ENCODE peak calls at places on chromosomes 11 and 22, in six cellular contexts. O is left ventricle myocardium inferior, H is psoas muscle, R is H1, K is PC-9, I is mesendoderm. Y is an unnamed sample.
A peak's percentile ranks its signal among the peaks of the same experiment; 100 is the strongest.

GRCh38 chr22:27372969-27373670 is 428.4 kb downstream of the MN1 start:
- DNase-seq in R (peak; percentile 88), H (no peak), I (peak; percentile 97), K (no peak), O (no peak), Y (no peak)

GRCh38 chr22:33931406-33931805 is 11.1 kb upstream of the LARGE1 start:
- DNase-seq in K (no peak), R (no peak), I (peak; percentile 81), H (no peak), O (no peak), Y (no peak)

GRCh38 chr11:64967376-64967775 is 4.5 kb downstream of the MAJIN start:
- DNase-seq in H (no peak), I (no peak), R (no peak), O (no peak), K (no peak), Y (no peak)

GRCh38 chr11:132838621-132839020 is 693.7 kb downstream of the OPCML start:
- DNase-seq in I (peak; percentile 18), O (no peak), K (no peak), H (no peak), R (no peak), Y (no peak)

GRCh38 chr11:14413307-14414072 is 54.5 kb upstream of the RRAS2 start:
- DNase-seq in R (peak; percentile 70), H (peak; percentile 53), I (peak; percentile 93), K (no peak), O (peak; percentile 40), Y (peak; percentile 71)

GRCh38 chr22:26542831-26543230 is 30.6 kb upstream of the TFIP11 start:
- DNase-seq in K (no peak), R (no peak), O (no peak), I (no peak), H (no peak), Y (no peak)

GRCh38 chr11:62806611-62807121 is 1.4 kb upstream of the NXF1 start:
- DNase-seq in O (no peak), I (peak; percentile 67), K (no peak), H (peak; percentile 43), R (no peak), Y (peak; percentile 76)

GRCh38 chr22:37183432-37184379 is 4.3 kb downstream of the C1QTNF6 start:
- DNase-seq in O (peak; percentile 26), I (no peak), R (no peak), H (peak; percentile 10), K (peak; percentile 37), Y (no peak)

GRCh38 chr11:73729594-73730206 is 31.2 kb downstream of the RAB6A start:
- DNase-seq in H (no peak), K (peak; percentile 7), O (no peak), I (peak; percentile 76), R (peak; percentile 82), Y (no peak)

GRCh38 chr11:44564653-44565007 is 833 bp upstream of the CD82 start:
- DNase-seq in K (peak; percentile 76), O (peak; percentile 84), R (no peak), I (no peak), H (peak; percentile 87), Y (peak; percentile 91)

GRCh38 chr11:119266517-119267255 is 50.2 kb downstream of the MCAM start:
- DNase-seq in K (no peak), H (no peak), R (no peak), O (no peak), I (no peak), Y (no peak)

GRCh38 chr11:83007909-83008580 is 63.7 kb downstream of the RAB30 start:
- DNase-seq in O (peak; percentile 55), K (no peak), I (peak; percentile 59), R (no peak), H (peak; percentile 41), Y (peak; percentile 78)

GRCh38 chr11:18721576-18722292 is 4.3 kb downstream of the IGSF22 start:
- DNase-seq in K (peak; percentile 54), O (no peak), H (no peak), I (peak; percentile 88), R (peak; percentile 85), Y (peak; percentile 67)

GRCh38 chr11:74681686-74682651 is 49.3 kb downstream of the CHRDL2 start:
- DNase-seq in K (no peak), O (peak; percentile 62), R (no peak), H (peak; percentile 69), I (no peak), Y (peak; percentile 58)

GRCh38 chr22:46827781-46828180 is 65.3 kb downstream of the TBC1D22A start:
- DNase-seq in K (no peak), I (no peak), H (no peak), R (peak; percentile 37), O (no peak), Y (no peak)

GRCh38 chr11:16347928-16348685 is 8.2 kb downstream of the SOX6 start:
- DNase-seq in R (no peak), I (no peak), O (no peak), K (no peak), H (no peak), Y (no peak)

GRCh38 chr11:96361778-96362177 is 18.8 kb upstream of the MAML2 start:
- DNase-seq in H (no peak), R (no peak), O (no peak), K (no peak), I (no peak), Y (no peak)

GRCh38 chr22:50176850-50177536 is 6.5 kb downstream of the PANX2 start:
- DNase-seq in I (no peak), R (no peak), H (no peak), O (no peak), K (no peak), Y (no peak)

GRCh38 chr11:76724162-76724768 is 53.7 kb upstream of the LRRC32 start:
- DNase-seq in I (no peak), R (peak; percentile 78), H (no peak), K (no peak), O (no peak), Y (no peak)

GRCh38 chr11:68841718-68842426 is at the start of gene CPT1A:
- DNase-seq in I (no peak), K (peak; percentile 72), O (peak; percentile 83), H (peak; percentile 83), R (peak; percentile 78), Y (peak; percentile 74)

GRCh38 chr11:130992788-130993187 is 76.5 kb upstream of the SNX19 start:
- DNase-seq in H (no peak), K (no peak), I (no peak), O (no peak), R (no peak), Y (no peak)

GRCh38 chr11:65262775-65263174 is 1.0 kb downstream of the POLA2 start:
- DNase-seq in R (no peak), I (no peak), K (no peak), O (no peak), H (no peak), Y (no peak)

GRCh38 chr11:94332814-94333213 is 28.4 kb downstream of the IZUMO1R start:
- DNase-seq in K (no peak), H (no peak), R (no peak), I (peak; percentile 51), O (no peak), Y (no peak)

GRCh38 chr22:47497666-47498065 is 735.2 kb downstream of the TBC1D22A start:
- DNase-seq in O (no peak), I (no peak), R (no peak), H (no peak), K (no peak), Y (no peak)

GRCh38 chr11:86160546-86161149 is 83.9 kb upstream of the EED start:
- DNase-seq in R (no peak), O (no peak), H (no peak), I (peak; percentile 73), K (peak; percentile 61), Y (no peak)

GRCh38 chr11:74138021-74138420 is 32.8 kb downstream of the C2CD3 start:
- DNase-seq in R (no peak), I (no peak), H (no peak), O (no peak), K (no peak), Y (no peak)

GRCh38 chr11:120137187-120137610 is 714 bp downstream of the TRIM29 start:
- DNase-seq in R (peak; percentile 42), H (no peak), K (no peak), O (no peak), I (no peak), Y (peak; percentile 26)

GRCh38 chr11:122209619-122210377 is 93.8 kb upstream of the BLID start:
- DNase-seq in R (no peak), H (peak; percentile 24), K (no peak), O (peak; percentile 31), I (no peak), Y (peak; percentile 90)

GRCh38 chr11:64321533-64321932 is 3.6 kb downstream of the PRDX5 start:
- DNase-seq in K (peak; percentile 91), H (no peak), R (no peak), O (no peak), I (no peak), Y (no peak)

GRCh38 chr11:9530901-9531625 is 42.4 kb upstream of the WEE1 start:
- DNase-seq in O (no peak), I (no peak), K (no peak), R (peak; percentile 47), H (no peak), Y (no peak)

GRCh38 chr11:35418282-35418846 is 994 bp downstream of the SLC1A2 start:
- DNase-seq in O (no peak), I (peak; percentile 53), H (no peak), R (peak; percentile 72), K (peak; percentile 5), Y (no peak)

GRCh38 chr11:103648054-103648453 is 388.4 kb upstream of the DDI1 start:
- DNase-seq in K (no peak), I (no peak), O (no peak), H (no peak), R (no peak), Y (no peak)

GRCh38 chr11:103649401-103649895 is 387.0 kb upstream of the DDI1 start:
- DNase-seq in K (no peak), H (no peak), O (no peak), I (no peak), R (no peak), Y (no peak)

GRCh38 chr11:103648670-103649400 is 387.6 kb upstream of the DDI1 start:
- DNase-seq in H (no peak), R (no peak), K (no peak), O (no peak), I (no peak), Y (no peak)

GRCh38 chr11:103650330-103650729 is 386.1 kb upstream of the DDI1 start:
- DNase-seq in R (no peak), I (no peak), H (no peak), K (no peak), O (no peak), Y (no peak)

GRCh38 chr11:103644676-103645075 is 391.8 kb upstream of the DDI1 start:
- DNase-seq in H (no peak), K (no peak), I (no peak), R (no peak), O (no peak), Y (no peak)
- H3K4me3 ChIP-seq in H (no peak overlapping the region), K (no peak overlapping the region), I (no peak overlapping the region), R (no peak overlapping the region), O (no peak overlapping the region), Y (no peak overlapping the region)

GRCh38 chr11:1781593-1781975 is 17.9 kb upstream of the CTSD start:
- DNase-seq in I (no peak), R (no peak), K (no peak), H (no peak), O (no peak), Y (no peak)
- H3K36me3 ChIP-seq in I (no peaks in the 10 kb centered on the region), R (no peaks in the 10 kb centered on the region), K (no peaks in the 10 kb centered on the region), H (no peaks in the 10 kb centered on the region), O (no peaks in the 10 kb centered on the region), Y (no peaks in the 10 kb centered on the region)

GRCh38 chr11:45930031-45930794 is 7.8 kb downstream of the LARGE2 start:
- DNase-seq in H (no peak), R (no peak), O (peak; percentile 62), K (peak; percentile 40), I (no peak), Y (no peak)
- H3K27ac ChIP-seq in H (no peak overlapping the region), R (no peak overlapping the region), O (peak overlapping the region; percentile 37), K (no peak overlapping the region), I (no peak overlapping the region), Y (no peak overlapping the region)

GRCh38 chr11:102471474-102471873 is 18.9 kb upstream of the TMEM123 start:
- DNase-seq in H (no peak), O (no peak), I (no peak), K (no peak), R (no peak), Y (no peak)
- H3K4me3 ChIP-seq in H (no peak overlapping the region), O (no peak overlapping the region), I (no peak overlapping the region), K (no peak overlapping the region), R (no peak overlapping the region), Y (no peak overlapping the region)